ENCODE peak calls at places on chromosomes 2 and 18, in four cellular contexts. H is Karpas-422, P is fibroblast of the aortic adventitia, J is uterus. C is an unnamed sample.

GRCh38 chr2:203772766-203773165 is 66.3 kb downstream of the CD28 start:
- DNase-seq in J (no peak), H (no peak), P (no peak), C (no peak)

GRCh38 chr2:166167451-166167850 is 39.6 kb upstream of the SCN1A start:
- DNase-seq in H (no peak), J (no peak), P (peak), C (no peak)

GRCh38 chr2:64606495-64607363 is 47.0 kb downstream of the SERTAD2 start:
- DNase-seq in H (peak), J (peak), P (peak), C (peak)

GRCh38 chr2:85017436-85018048 is 46.6 kb downstream of the KCMF1 start:
- DNase-seq in J (no peak), P (peak), H (peak), C (no peak)

GRCh38 chr2:137964066-137964858 is at the start of gene HNMT:
- DNase-seq in J (peak), H (no peak), P (peak), C (no peak)

GRCh38 chr18:72336786-72337185 is 207.4 kb downstream of the CBLN2 start:
- DNase-seq in J (no peak), P (no peak), H (no peak), C (no peak)

GRCh38 chr2:152648336-152648735 is 68.9 kb downstream of the PRPF40A start:
- DNase-seq in J (no peak), H (peak), P (peak), C (no peak)

GRCh38 chr18:62717059-62717849 is 1.9 kb downstream of the PHLPP1 start:
- DNase-seq in J (no peak), P (peak), H (peak), C (no peak)

GRCh38 chr2:60053791-60054190 is 499.7 kb downstream of the BCL11A start:
- DNase-seq in J (no peak), H (no peak), P (no peak), C (no peak)

GRCh38 chr18:62066121-62066818 is 120.6 kb downstream of the PIGN start:
- DNase-seq in J (no peak), P (no peak), H (no peak), C (no peak)

GRCh38 chr18:23532848-23533247 is 29.5 kb downstream of the RMC1 start:
- DNase-seq in H (no peak), J (no peak), P (peak), C (no peak)

GRCh38 chr2:233857511-233858118 is 3.3 kb upstream of the HJURP start:
- DNase-seq in H (peak), P (no peak), J (no peak), C (no peak)

GRCh38 chr2:26636935-26637334 is 4.2 kb downstream of the CIB4 start:
- DNase-seq in P (no peak), J (no peak), H (no peak), C (no peak)

GRCh38 chr2:230958803-230959756 is 34.0 kb upstream of the GPR55 start:
- DNase-seq in H (no peak), P (no peak), J (no peak), C (no peak)

GRCh38 chr18:8264861-8265411 is 344.3 kb upstream of the RAB12 start:
- DNase-seq in P (peak), J (peak), H (no peak), C (no peak)

GRCh38 chr2:229003256-229003655 is 267.8 kb downstream of the PID1 start:
- DNase-seq in P (peak), H (no peak), J (no peak), C (no peak)

GRCh38 chr2:229340086-229340760 is 69.1 kb upstream of the PID1 start:
- DNase-seq in P (no peak), H (no peak), J (no peak), C (no peak)

GRCh38 chr2:156437272-156437671 is 1.1 kb downstream of the GPD2 start:
- DNase-seq in P (peak), J (peak), H (no peak), C (peak)

GRCh38 chr2:63047534-63048281 is 2.9 kb upstream of the OTX1 start:
- DNase-seq in J (no peak), H (no peak), P (no peak), C (no peak)

GRCh38 chr2:49812730-49813129 is 658.4 kb upstream of the FSHR start:
- DNase-seq in J (no peak), H (no peak), P (no peak), C (no peak)

GRCh38 chr2:181836583-181836982 is 54.9 kb upstream of the ITPRID2 start:
- DNase-seq in P (no peak), H (no peak), J (no peak), C (no peak)

GRCh38 chr2:232875256-232876070 is 5.4 kb downstream of the SNORC start:
- DNase-seq in J (no peak), P (no peak), H (no peak), C (peak)

GRCh38 chr2:219706823-219707281 is 79.4 kb downstream of the SLC4A3 start:
- DNase-seq in H (no peak), J (no peak), P (peak), C (no peak)

GRCh38 chr2:186558512-186559276 is 31.2 kb upstream of the ITGAV start:
- DNase-seq in J (no peak), P (no peak), H (no peak), C (no peak)

GRCh38 chr2:209696836-209697711 is 74.6 kb upstream of the UNC80 start:
- DNase-seq in H (peak), P (no peak), J (no peak), C (no peak)

GRCh38 chr2:240557101-240557751 is 562 bp downstream of the ANKMY1 start:
- DNase-seq in H (no peak), P (no peak), J (peak), C (no peak)

GRCh38 chr2:147487286-147487979 is 357.4 kb upstream of the ACVR2A start:
- DNase-seq in P (no peak), J (no peak), H (no peak), C (no peak)

GRCh38 chr2:238060096-238060541 is 682 bp upstream of the SCLY start:
- DNase-seq in H (no peak), P (peak), J (no peak), C (no peak)

GRCh38 chr2:1887915-1888314 is 143.6 kb upstream of the PXDN start:
- DNase-seq in J (no peak), P (no peak), H (no peak), C (no peak)

GRCh38 chr18:63098014-63098981 is 221.3 kb downstream of the BCL2 start:
- DNase-seq in P (no peak), H (no peak), J (no peak), C (no peak)

GRCh38 chr2:168913495-168913894 is 12.4 kb downstream of the G6PC2 start:
- DNase-seq in H (no peak), J (no peak), P (no peak), C (no peak)

GRCh38 chr2:168910330-168910729 is 9.2 kb downstream of the G6PC2 start:
- DNase-seq in H (no peak), J (no peak), P (no peak), C (no peak)

GRCh38 chr2:168912466-168913170 is 11.5 kb downstream of the G6PC2 start:
- DNase-seq in P (peak), H (no peak), J (peak), C (no peak)

GRCh38 chr2:168915433-168916328 is 14.6 kb downstream of the G6PC2 start:
- DNase-seq in P (no peak), H (no peak), J (no peak), C (no peak)

DNA sequence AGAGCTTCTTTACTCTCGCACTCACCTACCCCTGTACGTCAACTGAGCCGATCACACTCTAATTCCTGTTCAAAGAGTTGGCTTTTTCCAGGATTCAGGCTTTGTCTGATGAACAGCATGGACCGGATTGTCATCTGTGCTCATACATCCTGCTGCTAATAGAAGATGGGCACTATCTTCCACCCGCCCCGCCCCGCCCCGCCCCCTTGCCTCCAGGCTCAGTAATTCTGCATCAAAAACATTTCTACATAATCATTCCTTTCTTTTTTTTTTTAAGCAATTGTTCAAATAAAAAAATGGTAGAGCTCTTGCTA is 12.0 kb downstream of the G6PC2 start:
- DNase-seq in J (no peak), H (no peak), P (no peak), C (no peak)
- H3K4me3 ChIP-seq in J (peak), H (no peak), P (peak), C (no peak)

DNA sequence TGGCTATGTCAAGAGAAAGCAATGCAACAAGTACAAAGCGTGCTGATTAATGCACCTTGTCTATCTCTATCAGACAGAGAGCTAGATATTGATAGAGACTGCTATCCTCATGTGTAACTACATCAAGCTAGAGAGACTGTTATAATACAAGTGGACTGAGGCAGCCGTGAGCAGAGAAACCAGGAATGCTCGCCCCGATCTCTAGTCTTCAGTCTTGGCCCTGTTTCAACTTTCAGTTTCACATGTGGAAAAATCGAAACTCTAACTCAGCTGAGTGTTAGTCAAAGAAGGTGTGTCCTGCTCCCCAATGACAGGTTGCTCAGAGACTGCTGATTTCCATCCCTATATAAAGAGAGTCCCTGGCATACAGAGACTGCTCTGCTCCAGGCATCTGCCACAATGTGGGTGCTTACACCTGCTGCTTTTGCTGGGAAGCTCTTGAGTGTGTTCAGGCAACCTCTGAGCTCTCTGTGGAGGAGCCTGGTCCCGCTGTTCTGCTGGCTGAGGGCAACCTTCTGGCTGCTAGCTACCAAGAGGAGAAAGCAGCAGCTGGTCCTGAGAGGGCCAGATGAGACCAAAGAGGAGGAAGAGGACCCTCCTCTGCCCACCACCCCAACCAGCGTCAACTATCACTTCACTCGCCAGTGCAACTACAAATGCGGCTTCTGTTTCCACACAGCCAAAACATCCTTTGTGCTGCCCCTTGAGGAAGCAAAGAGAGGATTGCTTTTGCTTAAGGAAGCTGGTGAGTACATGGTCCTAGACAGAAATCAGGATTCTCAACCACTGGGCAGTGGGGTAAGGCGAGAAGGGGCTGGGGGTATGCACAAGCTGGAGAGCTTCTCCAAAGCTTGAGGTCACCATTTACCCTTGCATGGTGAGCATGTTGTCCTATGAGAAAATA is at the start of gene RSAD2:
- DNase-seq in H (no peak), J (peak), P (peak), C (no peak)
- H3K4me3 ChIP-seq in H (peak), J (peak), P (peak), C (peak)

DNA sequence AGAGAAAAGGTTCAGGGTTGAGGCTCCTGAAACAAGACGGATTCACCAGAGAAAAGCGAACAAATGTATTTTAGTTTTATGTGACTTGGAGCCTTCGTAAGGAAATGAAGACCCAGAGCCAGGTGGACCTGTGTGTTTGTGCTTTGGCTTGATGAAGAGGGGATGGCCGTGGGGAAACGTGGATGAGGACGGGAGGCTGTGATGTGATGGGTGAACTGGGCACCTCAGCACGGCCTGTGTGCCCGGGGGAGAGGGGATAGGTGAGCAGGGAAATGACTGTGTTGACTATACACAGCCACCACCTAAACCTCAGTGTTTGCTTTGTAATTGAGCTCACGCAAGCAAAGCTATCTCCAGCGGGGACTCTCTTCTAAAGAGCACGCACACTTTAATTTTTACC is 37.6 kb downstream of the RTP5 start:
- DNase-seq in H (no peak), J (no peak), P (no peak), C (no peak)
- H3K4me3 ChIP-seq in H (no peak), J (no peak), P (no peak), C (no peak)

GRCh38 chr2:108786354-108787208 is at the start of gene CCDC138:
- DNase-seq in H (peak), J (peak), P (peak), C (peak)
- H3K4me3 ChIP-seq in H (peak), J (peak), P (peak), C (peak)

GRCh38 chr18:76587147-76587885 is 92.3 kb upstream of the ZNF516 start:
- DNase-seq in H (no peak), J (no peak), P (no peak), C (no peak)

GRCh38 chr18:76588591-76589303 is 93.7 kb upstream of the ZNF516 start:
- DNase-seq in P (peak), H (no peak), J (no peak), C (peak)

GRCh38 chr18:76592096-76592495 is 97.1 kb upstream of the ZNF516 start:
- DNase-seq in H (no peak), P (no peak), J (no peak), C (no peak)

GRCh38 chr18:76589866-76590265 is 94.8 kb upstream of the ZNF516 start:
- DNase-seq in P (no peak), J (no peak), H (no peak), C (no peak)

GRCh38 chr18:76589309-76589708 is 94.3 kb upstream of the ZNF516 start:
- DNase-seq in H (no peak), P (no peak), J (no peak), C (no peak)
- H3K4me3 ChIP-seq in H (no peak), P (no peak), J (peak), C (peak)

GRCh38 chr2:128321784-128322650 is 3.3 kb upstream of the HS6ST1 start:
- DNase-seq in P (peak), J (peak), H (peak), C (peak)

GRCh38 chr2:128319773-128320608 is 1.3 kb upstream of the HS6ST1 start:
- DNase-seq in J (no peak), P (no peak), H (no peak), C (no peak)

GRCh38 chr2:128320609-128321420 is 2.1 kb upstream of the HS6ST1 start:
- DNase-seq in J (no peak), P (no peak), H (no peak), C (no peak)

GRCh38 chr2:128322651-128323491 is 4.2 kb upstream of the HS6ST1 start:
- DNase-seq in J (no peak), P (no peak), H (no peak), C (no peak)

GRCh38 chr2:128321421-128321775 is 2.7 kb upstream of the HS6ST1 start:
- DNase-seq in J (no peak), P (no peak), H (no peak), C (no peak)
- H3K4me3 ChIP-seq in J (no peak), P (no peak), H (no peak), C (peak)

GRCh38 chr2:5976626-5977025 is 284.4 kb downstream of the SOX11 start:
- DNase-seq in H (no peak), P (no peak), J (no peak), C (no peak)
- H3K4me3 ChIP-seq in H (no peak), P (no peak), J (no peak), C (no peak)

DNA sequence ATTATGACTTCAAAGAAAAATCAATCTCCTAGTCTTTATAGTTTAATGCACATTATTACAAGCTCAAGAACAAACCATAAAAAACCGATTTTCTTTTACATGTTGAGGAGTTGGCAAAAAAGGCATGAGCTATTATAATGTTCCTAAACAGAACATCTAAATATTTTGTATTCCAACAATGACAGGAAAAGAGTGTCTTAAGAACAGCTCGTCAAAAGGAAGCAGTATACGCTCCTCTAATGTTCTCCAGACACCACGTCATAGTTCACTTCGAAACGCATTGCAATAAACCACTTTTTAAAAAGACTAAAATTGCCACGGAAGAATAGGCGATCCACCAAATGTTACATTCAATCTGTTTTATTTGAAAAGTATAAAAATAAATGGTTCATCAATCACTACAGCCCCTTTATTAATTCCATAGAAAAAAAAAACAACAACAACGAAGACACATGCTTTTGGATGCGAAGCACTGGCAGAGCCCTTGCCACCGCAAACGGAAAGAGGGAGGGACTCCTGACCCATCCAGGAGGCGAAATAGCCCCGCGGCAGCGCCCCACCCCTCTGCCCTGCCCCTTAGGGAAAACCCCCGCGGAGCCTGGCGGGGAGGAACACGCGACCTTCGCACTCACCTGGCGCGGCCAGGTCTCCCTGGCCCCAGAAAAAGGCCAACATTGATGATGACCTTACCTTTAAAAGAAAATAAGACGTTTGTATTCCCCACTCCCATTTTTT is 45.8 kb downstream of the MBP start:
- DNase-seq in H (no peak), P (peak), J (no peak), C (no peak)
- H3K4me3 ChIP-seq in H (no peak), P (peak), J (peak), C (no peak)

DNA sequence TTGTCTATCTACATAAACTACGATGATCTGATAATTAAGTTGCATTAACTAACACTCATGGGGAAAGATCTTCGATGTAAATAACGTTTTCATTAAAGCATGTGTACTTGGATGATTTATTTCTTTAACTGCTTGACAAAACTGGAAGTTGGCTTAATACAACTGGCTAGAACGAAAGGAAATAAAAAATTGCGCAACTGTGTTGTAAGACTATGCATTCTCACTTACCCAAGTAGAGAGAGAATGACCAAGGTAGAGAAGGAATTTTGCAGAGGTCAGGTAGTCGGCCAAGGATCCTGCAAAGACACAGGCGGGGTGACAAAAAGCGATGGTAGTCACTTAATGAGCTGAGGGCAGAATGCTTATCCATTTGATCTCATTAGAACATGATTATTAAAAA is 1.0 kb downstream of the SLC40A1 start:
- DNase-seq in P (peak), J (no peak), H (no peak), C (no peak)
- H3K4me3 ChIP-seq in P (peak), J (peak), H (no peak), C (peak)

C was measured in tibial nerve.